ENCODE peak calls at places on chromosomes 7 and 10, in nine cellular contexts. N, W, A, G, K, Z, S, U and J are unnamed samples.

GRCh38 chr10:124357583-124357930 is 61.2 kb downstream of the OAT start:
- DNase-seq in W (no peak), A (no peak), S (no peak), K (no peak), Z (no peak), N (no peak), G (no peak), U (no peak), J (peak)

GRCh38 chr7:22129819-22130580 is 184.3 kb upstream of the CDCA7L start:
- DNase-seq in A (no peak), K (no peak), W (no peak), N (no peak), G (no peak), U (no peak), S (no peak), Z (no peak), J (no peak)

GRCh38 chr10:61754553-61755540 is 92.1 kb downstream of the CABCOCO1 start:
- DNase-seq in N (no peak), K (no peak), G (peak), S (no peak), W (no peak), A (no peak), Z (no peak), U (no peak), J (no peak)

GRCh38 chr7:767941-768729 is 41.1 kb upstream of the PRKAR1B start:
- DNase-seq in A (no peak), U (no peak), G (no peak), W (no peak), K (no peak), S (no peak), N (no peak), Z (no peak), J (no peak)

GRCh38 chr10:11683529-11684320 is 58.5 kb upstream of the ECHDC3 start:
- DNase-seq in A (no peak), K (no peak), G (no peak), U (no peak), N (no peak), Z (no peak), W (no peak), S (no peak), J (no peak)

GRCh38 chr7:125358551-125359167 is 429.0 kb upstream of the POT1 start:
- DNase-seq in U (no peak), W (no peak), G (no peak), S (no peak), K (no peak), A (peak), N (no peak), Z (no peak), J (no peak)

GRCh38 chr10:84537447-84537931 is 209.1 kb downstream of the CCSER2 start:
- DNase-seq in S (peak), A (peak), G (peak), W (peak), N (no peak), U (peak), Z (no peak), K (no peak), J (no peak)

GRCh38 chr10:93288679-93289634 is 193.2 kb downstream of the MYOF start:
- DNase-seq in W (peak), N (no peak), G (peak), A (peak), U (peak), Z (peak), S (peak), K (peak), J (peak)

GRCh38 chr10:36256166-36256565 is 614.1 kb upstream of the FZD8 start:
- DNase-seq in Z (no peak), A (peak), K (peak), N (no peak), S (no peak), G (no peak), U (no peak), W (no peak), J (no peak)

GRCh38 chr10:25758041-25758457 is 176.0 kb upstream of the MYO3A start:
- DNase-seq in K (no peak), N (no peak), A (peak), W (no peak), U (peak), G (no peak), S (no peak), Z (no peak), J (no peak)
- TF ChIP-seq CTCF in K (no peak), N (no peak), A (peak), W (peak), U (peak), G (peak), S (no peak), Z (peak), J (no peak)

GRCh38 chr7:4483851-4484250 is 198.2 kb upstream of the FOXK1 start:
- DNase-seq in Z (no peak), G (no peak), A (no peak), U (no peak), K (no peak), W (no peak), N (no peak), S (no peak), J (no peak)

GRCh38 chr7:4484545-4484944 is 197.6 kb upstream of the FOXK1 start:
- DNase-seq in Z (no peak), G (no peak), A (no peak), K (no peak), W (no peak), U (no peak), N (no peak), S (no peak), J (no peak)

GRCh38 chr7:4479367-4480039 is 202.6 kb upstream of the FOXK1 start:
- DNase-seq in S (no peak), W (no peak), N (no peak), G (peak), U (peak), K (no peak), A (peak), Z (no peak), J (no peak)
- TF ChIP-seq CTCF in S (no peak), W (no peak), N (peak), G (peak), U (peak), K (no peak), A (peak), Z (peak), J (no peak)

GRCh38 chr10:26566525-26567348 is 128.6 kb downstream of the APBB1IP start:
- DNase-seq in U (peak), A (no peak), N (no peak), S (no peak), G (no peak), Z (no peak), W (no peak), K (no peak), J (no peak)
- TF ChIP-seq CTCF in U (no peak), A (no peak), N (no peak), S (no peak), G (no peak), Z (no peak), W (no peak), K (no peak), J (no peak)

GRCh38 chr7:149007615-149008014 is 20.7 kb downstream of the PDIA4 start:
- DNase-seq in G (no peak), Z (no peak), U (no peak), W (no peak), A (no peak), N (no peak), K (no peak), S (no peak), J (no peak)
- TF ChIP-seq CTCF in G (peak), Z (no peak), U (no peak), W (no peak), A (peak), N (no peak), K (no peak), S (peak), J (no peak)

GRCh38 chr7:156544919-156545715 is 95.5 kb upstream of the RNF32 start:
- DNase-seq in G (no peak), W (no peak), U (no peak), Z (no peak), N (no peak), K (no peak), S (no peak), A (no peak), J (no peak)
- TF ChIP-seq CTCF in G (no peak), W (no peak), U (no peak), Z (no peak), N (no peak), K (no peak), S (no peak), A (no peak), J (no peak)

DNA sequence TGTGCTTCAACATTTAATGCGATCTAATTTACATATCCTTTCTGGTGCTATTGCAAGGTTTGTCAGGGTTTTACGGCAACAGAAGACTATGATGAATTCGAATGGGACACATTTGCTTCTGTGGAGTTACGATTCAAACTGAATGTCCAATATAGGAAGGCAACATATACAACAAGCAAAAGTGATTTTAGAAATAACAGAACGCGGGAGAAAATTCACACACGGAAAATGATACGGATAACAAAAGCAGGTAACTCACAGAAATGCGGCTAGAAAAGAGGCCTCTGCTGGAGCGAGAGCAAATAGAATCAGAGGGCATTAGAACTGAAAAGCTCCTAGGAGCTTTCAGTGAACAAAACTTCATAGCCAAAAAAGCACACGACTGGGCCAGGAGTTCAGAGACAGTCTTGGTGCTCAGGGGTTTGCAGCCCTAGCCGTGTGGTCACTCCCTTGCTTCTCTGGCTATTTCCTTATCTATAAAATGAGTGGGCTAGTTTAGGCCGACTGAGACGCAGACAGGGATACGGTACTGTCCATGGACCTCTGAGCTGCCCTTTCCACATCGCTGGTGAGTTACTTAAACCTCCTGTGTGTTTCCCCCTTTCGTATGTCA is 555 bp upstream of the TAX1BP1 start:
- DNase-seq in Z (no peak), S (no peak), K (no peak), G (no peak), U (no peak), A (no peak), W (no peak), N (no peak), J (no peak)
- TF ChIP-seq CTCF in Z (no peak), S (no peak), K (no peak), G (no peak), U (no peak), A (no peak), W (no peak), N (no peak), J (no peak)

GRCh38 chr7:127809285-127809702 is 157.3 kb downstream of the SND1 start:
- DNase-seq in N (no peak), G (peak), S (no peak), K (no peak), U (no peak), A (peak), W (no peak), Z (no peak), J (no peak)
- TF ChIP-seq CTCF in N (no peak), G (no peak), S (no peak), K (no peak), U (no peak), A (no peak), W (no peak), Z (no peak), J (no peak)

DNA sequence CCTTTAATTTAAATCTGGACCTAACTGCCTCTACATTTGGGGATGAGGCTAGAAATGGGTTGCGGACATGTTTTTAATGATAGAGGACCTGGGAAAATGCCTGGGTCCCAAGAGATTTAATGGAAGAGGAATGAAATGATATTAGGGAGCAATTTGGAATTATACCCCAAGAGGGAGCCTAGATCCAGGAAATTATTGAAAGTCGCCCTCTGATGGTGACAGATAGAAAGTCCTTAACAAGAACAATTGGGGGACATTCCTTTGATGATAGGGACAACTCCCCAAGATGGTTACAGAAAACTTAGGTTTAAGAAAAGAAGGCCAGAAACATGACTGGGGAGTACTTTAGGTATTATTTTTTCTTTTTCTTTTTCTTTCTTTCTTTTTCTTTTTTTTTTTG is 9.5 kb upstream of the TSGA13 start:
- DNase-seq in K (no peak), U (no peak), N (no peak), W (no peak), Z (no peak), G (peak), S (no peak), A (peak), J (no peak)
- TF ChIP-seq CTCF in K (peak), U (no peak), N (no peak), W (peak), Z (peak), G (peak), S (no peak), A (peak), J (no peak)